ENCODE peak calls at places on chromosomes 5 and 9, in seven cellular contexts. M is neural crest cell; J is CD8-positive, alpha-beta memory T cell; L is upper lobe of left lung; Z is islet precursor cell; B is activated CD8-positive, alpha-beta memory T cell treated with anti-CD3 and anti-CD28 coated beads for 24 hours; I is HT1080. Q is an unnamed sample.

GRCh38 chr9:87405677-87406544 is 91.8 kb upstream of the DAPK1 start:
- DNase-seq in M (no peak), J (no peak), L (no peak), Z (no peak), B (no peak), I (no peak), Q (no peak)

GRCh38 chr5:28403846-28404245 is 1365.5 kb upstream of the CDH9 start:
- DNase-seq in M (peak), J (no peak), L (no peak), Z (peak), B (no peak), I (no peak), Q (no peak)

GRCh38 chr9:7186175-7186574 is 428.4 kb downstream of the KDM4C start:
- DNase-seq in M (no peak), J (no peak), L (no peak), Z (peak), B (no peak), I (peak), Q (no peak)

GRCh38 chr5:89703799-89704198 is 705.8 kb downstream of the CETN3 start:
- DNase-seq in M (no peak), J (no peak), L (no peak), Z (peak), B (no peak), I (no peak), Q (no peak)

GRCh38 chr9:115591584-115591984 is 473.6 kb upstream of the TNC start:
- DNase-seq in M (peak), J (no peak), L (no peak), Z (peak), B (no peak), I (peak), Q (peak)

GRCh38 chr5:151892393-151892792 is 32.3 kb downstream of the GLRA1 start:
- DNase-seq in M (no peak), J (no peak), L (no peak), Z (no peak), B (no peak), I (no peak), Q (no peak)

GRCh38 chr5:72677447-72677846 is 139.0 kb upstream of the TNPO1 start:
- DNase-seq in M (no peak), J (no peak), L (no peak), Z (no peak), B (no peak), I (no peak), Q (no peak)

GRCh38 chr9:120845255-120845654 is 2.5 kb upstream of the PSMD5 start:
- DNase-seq in M (no peak), J (no peak), L (no peak), Z (no peak), B (no peak), I (no peak), Q (no peak)

GRCh38 chr9:134175808-134176598 is 11.6 kb upstream of the RNU6ATAC start:
- DNase-seq in M (no peak), J (no peak), L (peak), Z (no peak), B (no peak), I (no peak), Q (no peak)

GRCh38 chr5:181236954-181237641 is 6.6 kb downstream of the RACK1 start:
- DNase-seq in M (no peak), J (no peak), L (no peak), Z (no peak), B (no peak), I (no peak), Q (no peak)

GRCh38 chr5:31237159-31237558 is 43.7 kb downstream of the CDH6 start:
- DNase-seq in M (no peak), J (no peak), L (no peak), Z (no peak), B (no peak), I (no peak), Q (peak)

Q was measured in RPMI8226.